ENCODE peak calls at places on chromosomes 11 and 22, in five cellular contexts. P, D, J, G and L are unnamed samples.

GRCh38 chr11:22244986-22245592 is 52.2 kb downstream of the ANO5 start:
- DNase-seq in D (no peak), P (peak; percentile 47), J (peak; percentile 18), G (no peak), L (peak; percentile 6)

GRCh38 chr11:119193626-119194025 is 8.4 kb downstream of the NHERF4 start:
- DNase-seq in G (no peak), D (no peak), P (no peak), J (no peak), L (no peak)

GRCh38 chr11:7257744-7258143 is 6.0 kb downstream of the SYT9 start:
- DNase-seq in D (no peak), P (no peak), J (no peak), G (no peak), L (no peak)

GRCh38 chr22:32823024-32823730 is 21.7 kb downstream of the TIMP3 start:
- DNase-seq in G (peak; percentile 51), P (peak; percentile 53), J (peak; percentile 27), D (no peak), L (no peak)

GRCh38 chr11:44574620-44575287 is 9.3 kb downstream of the CD82 start:
- DNase-seq in P (peak; percentile 53), J (peak; percentile 68), G (no peak), D (peak; percentile 66), L (peak; percentile 10)

GRCh38 chr11:125379565-125380343 is 116.3 kb downstream of the FEZ1 start:
- DNase-seq in J (no peak), D (no peak), P (no peak), G (no peak), L (no peak)

GRCh38 chr11:120925944-120926343 is 98.0 kb upstream of the TBCEL start:
- DNase-seq in D (peak; percentile 91), P (no peak), J (no peak), G (no peak), L (no peak)

GRCh38 chr11:124970925-124971324 is 16.9 kb downstream of the CCDC15 start:
- DNase-seq in G (no peak), J (peak; percentile 38), D (no peak), P (no peak), L (no peak)

GRCh38 chr11:10350341-10350740 is 45.5 kb downstream of the ADM start:
- DNase-seq in D (no peak), G (no peak), J (no peak), P (no peak), L (no peak)

GRCh38 chr11:95544095-95544795 is 245.3 kb downstream of the FAM76B start:
- DNase-seq in D (no peak), J (no peak), P (no peak), G (no peak), L (no peak)

GRCh38 chr22:27504360-27504759 is 297.2 kb downstream of the MN1 start:
- DNase-seq in G (no peak), D (no peak), P (no peak), J (no peak), L (no peak)

GRCh38 chr11:123549901-123550619 is 104.4 kb downstream of the SCN3B start:
- DNase-seq in G (no peak), D (no peak), P (no peak), J (peak; percentile 48), L (no peak)

GRCh38 chr22:46653596-46653995 is 33.4 kb downstream of the GRAMD4 start:
- DNase-seq in D (peak; percentile 31), G (no peak), J (no peak), P (no peak), L (no peak)

GRCh38 chr11:131932584-131933360 is 562.4 kb downstream of the NTM start:
- DNase-seq in G (no peak), J (no peak), P (no peak), D (no peak), L (no peak)

GRCh38 chr11:129747161-129747560 is 68.5 kb upstream of the TMEM45B start:
- DNase-seq in D (no peak), J (no peak), G (no peak), P (no peak), L (no peak)

GRCh38 chr11:90630176-90630575 is 407.3 kb upstream of the CHORDC1 start:
- DNase-seq in J (no peak), P (no peak), D (no peak), G (no peak), L (no peak)

GRCh38 chr11:15653191-15653590 is 538.5 kb downstream of the INSC start:
- DNase-seq in J (no peak), P (no peak), D (no peak), G (no peak), L (no peak)

GRCh38 chr11:70761906-70762196 is 363.5 kb downstream of the CTTN start:
- DNase-seq in J (no peak), P (no peak), D (no peak), G (no peak), L (no peak)

GRCh38 chr22:41557401-41558240 is 3.2 kb upstream of the CSDC2 start:
- DNase-seq in G (peak; percentile 55), D (no peak), J (no peak), P (peak; percentile 78), L (no peak)

GRCh38 chr22:17379939-17380710 is 10.9 kb downstream of the CECR2 start:
- DNase-seq in G (no peak), D (no peak), P (no peak), J (no peak), L (no peak)

GRCh38 chr11:119029340-119030028 is 1.2 kb downstream of the SLC37A4 start:
- DNase-seq in D (no peak), P (peak; percentile 78), J (peak; percentile 65), G (peak; percentile 44), L (no peak)

DNA sequence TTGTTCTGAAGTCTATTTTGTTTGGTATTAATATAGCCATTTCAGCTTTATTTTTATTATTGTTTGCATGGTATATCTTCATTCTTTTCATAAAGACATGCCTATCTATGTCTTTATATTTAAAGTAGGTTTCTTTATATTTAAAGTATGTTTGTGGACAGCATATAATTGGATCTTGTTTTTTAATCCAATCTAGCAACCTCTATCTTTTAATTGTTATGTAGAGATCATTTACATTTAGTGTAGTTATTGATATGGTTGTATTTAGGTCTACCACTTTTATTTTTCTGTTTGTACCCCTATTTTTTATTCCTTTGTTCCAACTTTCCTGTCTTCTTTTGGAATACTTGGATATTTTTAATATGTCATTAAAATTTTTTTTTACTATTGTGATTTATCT is 13.8 kb downstream of the TPBGL start:
- DNase-seq in D (no peak), P (no peak), J (no peak), G (no peak), L (no peak)
- TF ChIP-seq POLR2AphosphoS5 in D (no peak), P (no peak), J (no peak), G (no peak), L (no peak)

GRCh38 chr22:30485362-30485988 is 13.7 kb upstream of the SEC14L3 start:
- DNase-seq in D (peak; percentile 5), G (peak; percentile 91), P (peak; percentile 74), J (peak; percentile 65), L (no peak)
- TF ChIP-seq POLR2AphosphoS5 in D (no peak), G (no peak), P (no peak), J (no peak), L (no peak)

DNA sequence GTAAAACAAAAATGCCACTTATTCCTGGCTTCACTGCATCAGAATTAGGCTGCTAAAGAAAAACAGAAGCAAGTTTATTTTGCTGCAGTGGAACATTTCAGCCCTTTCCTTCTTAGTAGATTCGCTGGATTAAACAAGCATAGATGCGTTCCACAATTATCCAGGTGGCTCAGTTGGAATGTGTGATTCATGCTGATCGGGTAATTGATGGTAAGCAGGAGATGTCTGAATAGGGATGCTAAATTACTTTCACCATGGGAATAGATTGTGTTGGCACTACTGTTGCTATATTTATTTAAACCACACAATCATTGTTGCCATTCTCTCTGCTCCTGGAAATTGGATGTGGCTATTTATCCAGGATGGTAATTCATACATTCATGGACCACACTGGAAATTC is 440.1 kb upstream of the DDI1 start:
- DNase-seq in D (no peak), P (no peak), G (no peak), J (no peak), L (no peak)
- TF ChIP-seq POLR2AphosphoS5 in D (no peak), P (no peak), G (no peak), J (no peak), L (no peak)

GRCh38 chr11:134250675-134251074 is 2.5 kb downstream of the THYN1 start:
- DNase-seq in P (no peak), D (no peak), J (peak; percentile 67), G (no peak), L (no peak)

GRCh38 chr11:134252539-134253188 is 488 bp downstream of the THYN1 start:
- DNase-seq in D (no peak), G (no peak), P (no peak), J (peak; percentile 38), L (no peak)

GRCh38 chr11:134257101-134257500 is 3.7 kb downstream of the ACAD8 start:
- DNase-seq in D (no peak), P (no peak), J (no peak), G (no peak), L (no peak)

GRCh38 chr11:134254433-134254832 is 1.1 kb downstream of the ACAD8 start:
- DNase-seq in J (no peak), G (no peak), D (no peak), P (no peak), L (no peak)

GRCh38 chr11:134253189-134253993 is at the start of the genes ACAD8 and THYN1:
- DNase-seq in D (peak; percentile 86), G (peak; percentile 97), J (peak; percentile 97), P (peak; percentile 97), L (peak; percentile 91)
- TF ChIP-seq POLR2AphosphoS5 in D (peak; percentile 72), G (peak; percentile 42), J (peak; percentile 63), P (peak; percentile 82), L (peak; percentile 92)

GRCh38 chr11:111540114-111540920 is at the start of gene LAYN:
- DNase-seq in G (no peak), P (peak; percentile 28), D (no peak), J (no peak), L (no peak)

GRCh38 chr11:111540921-111541208 is 345 bp downstream of the LAYN start:
- DNase-seq in J (no peak), D (no peak), G (no peak), P (no peak), L (no peak)

GRCh38 chr11:111541209-111542061 is 915 bp downstream of the LAYN start:
- DNase-seq in P (no peak), J (no peak), G (no peak), D (no peak), L (no peak)

GRCh38 chr11:111539426-111540113 is 950 bp upstream of the LAYN start:
- DNase-seq in G (no peak), P (no peak), D (no peak), J (no peak), L (no peak)

GRCh38 chr11:111542606-111543275 is 2.2 kb downstream of the LAYN start:
- DNase-seq in P (no peak), J (no peak), D (no peak), G (no peak), L (no peak)
- TF ChIP-seq POLR2AphosphoS5 in P (no peak), J (no peak), D (no peak), G (no peak), L (no peak)

GRCh38 chr11:114250993-114251796 is 45.0 kb upstream of the NNMT start:
- DNase-seq in P (no peak), D (no peak), J (no peak), G (peak; percentile 63), L (no peak)
- TF ChIP-seq POLR2AphosphoS5 in P (no peak), D (no peak), J (no peak), G (no peak), L (no peak)